ENCODE peak calls at places on chromosomes 13 and 19, in seven cellular contexts. One of them, this sample, is unnamed.

GRCh38 chr13:99123101-99124045 is 77.3 kb upstream of the UBAC2 start:
- DNase-seq in H9: no peak
- DNase-seq in mesendoderm: no peak
- DNase-seq in IMR-90: peak; percentile 19
- DNase-seq in neuronal stem cell: no peak
- DNase-seq in H1: no peak
- DNase-seq in mesenchymal stem cell: peak; percentile 61
- DNase-seq in this sample: peak; percentile 91

GRCh38 chr13:32581177-32581786 is 5.0 kb upstream of the PDS5B start:
- DNase-seq in H9: no peak
- DNase-seq in mesendoderm: no peak
- DNase-seq in IMR-90: peak; percentile 47
- DNase-seq in neuronal stem cell: no peak
- DNase-seq in H1: no peak
- DNase-seq in mesenchymal stem cell: peak; percentile 35
- DNase-seq in this sample: no peak

GRCh38 chr19:1214299-1214861 is 8.8 kb downstream of the STK11 start:
- DNase-seq in H9: no peak
- DNase-seq in mesendoderm: no peak
- DNase-seq in IMR-90: no peak
- DNase-seq in neuronal stem cell: no peak
- DNase-seq in H1: no peak
- DNase-seq in mesenchymal stem cell: no peak
- DNase-seq in this sample: no peak

GRCh38 chr19:4264812-4265211 is 14.3 kb upstream of the SHD start:
- DNase-seq in H9: no peak
- DNase-seq in mesendoderm: no peak
- DNase-seq in IMR-90: no peak
- DNase-seq in neuronal stem cell: no peak
- DNase-seq in H1: no peak
- DNase-seq in mesenchymal stem cell: no peak
- DNase-seq in this sample: no peak

GRCh38 chr13:91482427-91482826 is 84.0 kb downstream of the GPC5 start:
- DNase-seq in H9: no peak
- DNase-seq in mesendoderm: peak; percentile 86
- DNase-seq in IMR-90: no peak
- DNase-seq in neuronal stem cell: peak; percentile 5
- DNase-seq in H1: no peak
- DNase-seq in mesenchymal stem cell: peak; percentile 1
- DNase-seq in this sample: no peak

GRCh38 chr19:33052352-33052972 is 12.2 kb downstream of the RHPN2 start:
- DNase-seq in H9: no peak
- DNase-seq in mesendoderm: no peak
- DNase-seq in IMR-90: peak; percentile 54
- DNase-seq in neuronal stem cell: no peak
- DNase-seq in H1: no peak
- DNase-seq in mesenchymal stem cell: peak; percentile 71
- DNase-seq in this sample: peak; percentile 81

GRCh38 chr13:46324976-46325375 is 62.1 kb downstream of the RUBCNL start:
- DNase-seq in H9: no peak
- DNase-seq in mesendoderm: no peak
- DNase-seq in IMR-90: no peak
- DNase-seq in neuronal stem cell: no peak
- DNase-seq in H1: no peak
- DNase-seq in mesenchymal stem cell: no peak
- DNase-seq in this sample: peak; percentile 79

GRCh38 chr13:55820817-55821216 is 1319.9 kb upstream of the PRR20A start:
- DNase-seq in H9: no peak
- DNase-seq in mesendoderm: no peak
- DNase-seq in IMR-90: no peak
- DNase-seq in neuronal stem cell: no peak
- DNase-seq in H1: no peak
- DNase-seq in mesenchymal stem cell: no peak
- DNase-seq in this sample: no peak

GRCh38 chr19:9914315-9915207 is 21.8 kb downstream of the OLFM2 start:
- DNase-seq in H9: peak; percentile 87
- DNase-seq in mesendoderm: peak; percentile 93
- DNase-seq in IMR-90: peak; percentile 77
- DNase-seq in neuronal stem cell: peak; percentile 79
- DNase-seq in H1: peak; percentile 90
- DNase-seq in mesenchymal stem cell: peak; percentile 87
- DNase-seq in this sample: peak; percentile 56

GRCh38 chr19:8334458-8335342 is 8.4 kb downstream of the KANK3 start:
- DNase-seq in H9: peak; percentile 85
- DNase-seq in mesendoderm: peak; percentile 87
- DNase-seq in IMR-90: peak; percentile 74
- DNase-seq in neuronal stem cell: peak; percentile 73
- DNase-seq in H1: peak; percentile 83
- DNase-seq in mesenchymal stem cell: peak; percentile 51
- DNase-seq in this sample: peak; percentile 18

GRCh38 chr19:41998246-41999020 is 4.4 kb upstream of the ATP1A3 start:
- DNase-seq in H9: peak; percentile 75
- DNase-seq in mesendoderm: peak; percentile 59
- DNase-seq in IMR-90: peak; percentile 39
- DNase-seq in neuronal stem cell: peak; percentile 66
- DNase-seq in H1: peak; percentile 91
- DNase-seq in mesenchymal stem cell: peak; percentile 29
- DNase-seq in this sample: no peak

GRCh38 chr13:50053844-50054243 is 38.6 kb downstream of the KCNRG start:
- DNase-seq in H9: no peak
- DNase-seq in mesendoderm: no peak
- DNase-seq in IMR-90: no peak
- DNase-seq in neuronal stem cell: no peak
- DNase-seq in H1: no peak
- DNase-seq in mesenchymal stem cell: no peak
- DNase-seq in this sample: no peak

GRCh38 chr13:114194853-114195252 is 15.8 kb downstream of the CFAP97D2 start:
- DNase-seq in H9: no peak
- DNase-seq in mesendoderm: no peak
- DNase-seq in IMR-90: no peak
- DNase-seq in neuronal stem cell: no peak
- DNase-seq in H1: no peak
- DNase-seq in mesenchymal stem cell: no peak
- DNase-seq in this sample: no peak

GRCh38 chr13:112711528-112712265 is 21.9 kb downstream of the ATP11A start:
- DNase-seq in H9: peak; percentile 93
- DNase-seq in mesendoderm: peak; percentile 100
- DNase-seq in IMR-90: peak; percentile 98
- DNase-seq in neuronal stem cell: peak; percentile 91
- DNase-seq in H1: peak; percentile 74
- DNase-seq in mesenchymal stem cell: peak; percentile 98
- DNase-seq in this sample: peak; percentile 96

GRCh38 chr19:17656970-17657369 is 31.2 kb downstream of the UNC13A start:
- DNase-seq in H9: no peak
- DNase-seq in mesendoderm: no peak
- DNase-seq in IMR-90: no peak
- DNase-seq in neuronal stem cell: no peak
- DNase-seq in H1: no peak
- DNase-seq in mesenchymal stem cell: no peak
- DNase-seq in this sample: no peak

GRCh38 chr19:11420894-11421606 is 1.9 kb upstream of the RGL3 start:
- DNase-seq in H9: peak; percentile 79
- DNase-seq in mesendoderm: peak; percentile 46
- DNase-seq in IMR-90: no peak
- DNase-seq in neuronal stem cell: no peak
- DNase-seq in H1: peak; percentile 86
- DNase-seq in mesenchymal stem cell: no peak
- DNase-seq in this sample: no peak

GRCh38 chr13:26914624-26915023 is 154.0 kb upstream of the GPR12 start:
- DNase-seq in H9: no peak
- DNase-seq in mesendoderm: no peak
- DNase-seq in IMR-90: no peak
- DNase-seq in neuronal stem cell: no peak
- DNase-seq in H1: no peak
- DNase-seq in mesenchymal stem cell: no peak
- DNase-seq in this sample: no peak

DNA sequence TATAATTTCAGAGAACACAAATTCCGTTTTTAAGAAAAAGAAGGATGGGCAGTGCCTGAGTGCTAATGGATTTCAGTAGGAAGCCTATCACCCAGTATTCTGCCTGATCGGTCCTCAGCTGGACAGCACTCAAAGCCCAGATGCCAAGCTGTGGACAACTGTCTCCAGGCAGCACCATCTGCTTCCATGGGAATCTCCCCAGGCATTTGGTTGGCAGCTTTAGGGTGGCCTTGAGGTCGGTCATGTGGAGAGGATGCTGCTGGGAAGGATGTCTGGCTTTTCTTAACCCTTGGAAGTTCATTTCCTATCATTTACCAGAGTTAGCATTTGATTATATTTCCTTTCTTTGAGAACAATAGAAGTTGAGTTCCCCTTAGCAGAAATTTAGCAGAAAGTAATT is 311.6 kb downstream of the TBC1D4 start:
- DNase-seq in H9: no peak
- DNase-seq in mesendoderm: no peak
- DNase-seq in IMR-90: no peak
- DNase-seq in neuronal stem cell: no peak
- DNase-seq in H1: no peak
- DNase-seq in mesenchymal stem cell: no peak
- DNase-seq in this sample: no peak
- H2BK5ac ChIP-seq in H9: no peak overlapping the region
- H2BK5ac ChIP-seq in mesendoderm: no peak overlapping the region
- H2BK5ac ChIP-seq in IMR-90: no peak overlapping the region
- H2BK5ac ChIP-seq in neuronal stem cell: no peak overlapping the region
- H2BK5ac ChIP-seq in H1: no peak overlapping the region
- H2BK5ac ChIP-seq in mesenchymal stem cell: no peak overlapping the region
- H2BK5ac ChIP-seq in this sample: no peak overlapping the region

GRCh38 chr13:22030321-22030720 is 359.4 kb downstream of the FGF9 start:
- DNase-seq in H9: no peak
- DNase-seq in mesendoderm: no peak
- DNase-seq in IMR-90: no peak
- DNase-seq in neuronal stem cell: no peak
- DNase-seq in H1: no peak
- DNase-seq in mesenchymal stem cell: no peak
- DNase-seq in this sample: no peak

GRCh38 chr13:22027561-22027960 is 356.7 kb downstream of the FGF9 start:
- DNase-seq in H9: no peak
- DNase-seq in mesendoderm: peak; percentile 85
- DNase-seq in IMR-90: no peak
- DNase-seq in neuronal stem cell: no peak
- DNase-seq in H1: no peak
- DNase-seq in mesenchymal stem cell: peak; percentile 5
- DNase-seq in this sample: peak; percentile 72

GRCh38 chr13:22031702-22032286 is 360.9 kb downstream of the FGF9 start:
- DNase-seq in H9: no peak
- DNase-seq in mesendoderm: no peak
- DNase-seq in IMR-90: no peak
- DNase-seq in neuronal stem cell: no peak
- DNase-seq in H1: no peak
- DNase-seq in mesenchymal stem cell: no peak
- DNase-seq in this sample: no peak

GRCh38 chr13:22032905-22033304 is 362.0 kb downstream of the FGF9 start:
- DNase-seq in H9: no peak
- DNase-seq in mesendoderm: no peak
- DNase-seq in IMR-90: no peak
- DNase-seq in neuronal stem cell: no peak
- DNase-seq in H1: no peak
- DNase-seq in mesenchymal stem cell: no peak
- DNase-seq in this sample: no peak

GRCh38 chr13:22028831-22029230 is 358.0 kb downstream of the FGF9 start:
- DNase-seq in H9: no peak
- DNase-seq in mesendoderm: no peak
- DNase-seq in IMR-90: no peak
- DNase-seq in neuronal stem cell: no peak
- DNase-seq in H1: no peak
- DNase-seq in mesenchymal stem cell: no peak
- DNase-seq in this sample: no peak
- H3K23ac ChIP-seq in H9: no peak overlapping the region
- H3K23ac ChIP-seq in mesendoderm: no peak overlapping the region
- H3K23ac ChIP-seq in IMR-90: no peak overlapping the region
- H3K23ac ChIP-seq in neuronal stem cell: no peak overlapping the region
- H3K23ac ChIP-seq in H1: no peak overlapping the region
- H3K23ac ChIP-seq in mesenchymal stem cell: no peak overlapping the region
- H3K23ac ChIP-seq in this sample: no peak overlapping the region

DNA sequence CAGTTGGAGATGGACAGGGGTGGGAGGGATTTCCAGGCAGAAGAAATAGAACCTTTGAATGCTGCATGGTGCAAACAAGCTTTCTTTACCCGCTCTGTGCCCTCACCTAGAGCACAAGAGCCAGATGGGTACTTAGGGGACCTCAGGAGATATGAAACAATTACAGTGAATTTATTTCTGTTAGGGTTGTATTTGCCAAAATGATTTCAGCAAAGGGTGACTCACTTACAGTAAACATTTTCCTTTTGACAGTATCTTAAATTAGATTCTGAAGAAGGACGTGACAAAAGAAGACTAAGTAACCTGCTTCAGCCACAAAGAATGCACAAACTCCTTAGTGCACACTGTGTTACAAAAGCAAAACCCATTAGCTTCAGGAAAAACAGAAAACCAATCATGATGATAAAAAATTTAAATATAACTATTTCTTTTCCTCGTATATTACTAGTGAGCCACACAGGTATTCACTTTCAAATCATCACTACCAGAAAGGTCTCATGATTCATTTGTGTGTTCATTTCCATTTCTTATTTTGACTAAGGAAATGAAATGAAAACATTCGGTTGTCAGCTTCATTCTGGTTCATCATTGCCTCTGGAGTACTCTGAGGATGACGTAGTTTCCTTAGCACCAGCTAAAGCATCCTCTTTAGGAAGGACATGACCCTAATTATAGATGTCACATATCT is 158.8 kb downstream of the NHLRC3 start:
- DNase-seq in H9: no peak
- DNase-seq in mesendoderm: no peak
- DNase-seq in IMR-90: no peak
- DNase-seq in neuronal stem cell: no peak
- DNase-seq in H1: no peak
- DNase-seq in mesenchymal stem cell: no peak
- DNase-seq in this sample: no peak
- H2BK5ac ChIP-seq in H9: no peak overlapping the region
- H2BK5ac ChIP-seq in mesendoderm: no peak overlapping the region
- H2BK5ac ChIP-seq in IMR-90: no peak overlapping the region
- H2BK5ac ChIP-seq in neuronal stem cell: no peak overlapping the region
- H2BK5ac ChIP-seq in H1: no peak overlapping the region
- H2BK5ac ChIP-seq in mesenchymal stem cell: no peak overlapping the region
- H2BK5ac ChIP-seq in this sample: no peak overlapping the region

GRCh38 chr19:38542040-38542439 is 75.7 kb downstream of the MAP4K1 start:
- DNase-seq in H9: no peak
- DNase-seq in mesendoderm: no peak
- DNase-seq in IMR-90: no peak
- DNase-seq in neuronal stem cell: no peak
- DNase-seq in H1: no peak
- DNase-seq in mesenchymal stem cell: no peak
- DNase-seq in this sample: no peak
- H3K23ac ChIP-seq in H9: no peak overlapping the region
- H3K23ac ChIP-seq in mesendoderm: no peak overlapping the region
- H3K23ac ChIP-seq in IMR-90: no peak overlapping the region
- H3K23ac ChIP-seq in neuronal stem cell: no peak overlapping the region
- H3K23ac ChIP-seq in H1: no peak overlapping the region
- H3K23ac ChIP-seq in mesenchymal stem cell: no peak overlapping the region
- H3K23ac ChIP-seq in this sample: no peak overlapping the region

DNA sequence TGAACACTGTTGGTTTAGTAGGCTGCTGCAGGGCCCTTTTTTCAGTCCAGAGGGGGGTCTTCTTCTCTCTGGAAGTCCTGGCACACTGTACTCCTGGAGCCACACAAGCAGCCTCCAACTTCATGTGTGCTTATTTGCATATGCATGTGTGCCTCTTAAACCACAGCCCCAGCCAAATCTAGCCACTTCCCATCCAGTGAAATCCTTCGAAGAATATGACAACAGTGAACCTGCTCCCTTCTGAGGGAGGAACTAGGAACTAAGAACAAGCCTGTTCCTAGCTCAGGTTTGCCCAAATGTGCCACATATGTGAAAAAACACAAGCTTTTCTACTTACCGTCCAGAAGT is 348.5 kb downstream of the FOXO1 start:
- DNase-seq in H9: no peak
- DNase-seq in mesendoderm: no peak
- DNase-seq in IMR-90: no peak
- DNase-seq in neuronal stem cell: no peak
- DNase-seq in H1: no peak
- DNase-seq in mesenchymal stem cell: no peak
- DNase-seq in this sample: no peak
- H2BK5ac ChIP-seq in H9: no peak overlapping the region
- H2BK5ac ChIP-seq in mesendoderm: no peak overlapping the region
- H2BK5ac ChIP-seq in IMR-90: no peak overlapping the region
- H2BK5ac ChIP-seq in neuronal stem cell: no peak overlapping the region
- H2BK5ac ChIP-seq in H1: no peak overlapping the region
- H2BK5ac ChIP-seq in mesenchymal stem cell: no peak overlapping the region
- H2BK5ac ChIP-seq in this sample: no peak overlapping the region

This sample was measured in trophoblast cell.